ENCODE peak calls at places on chromosomes 3 and 15, in six cellular contexts. One of them, this sample, is unnamed.

GRCh38 chr3:176505878-176506621 is 691.2 kb downstream of the TBL1XR1 start:
- DNase-seq in left ventricle myocardium superior: no peak
- DNase-seq in NCI-H1105: no peak
- DNase-seq in stromal cell of bone marrow: no peak
- DNase-seq in T-helper 2 cell: no peak
- DNase-seq in HS-5: no peak
- DNase-seq in this sample: no peak

GRCh38 chr3:193780810-193781472 is 187.9 kb downstream of the OPA1 start:
- DNase-seq in HS-5: no peak
- DNase-seq in left ventricle myocardium superior: peak; percentile 82
- DNase-seq in stromal cell of bone marrow: peak; percentile 63
- DNase-seq in T-helper 2 cell: no peak
- DNase-seq in NCI-H1105: peak; percentile 61
- DNase-seq in this sample: peak; percentile 84

GRCh38 chr3:19934098-19934566 is at the start of gene EFHB:
- DNase-seq in stromal cell of bone marrow: no peak
- DNase-seq in left ventricle myocardium superior: peak; percentile 52
- DNase-seq in NCI-H1105: peak; percentile 28
- DNase-seq in HS-5: no peak
- DNase-seq in T-helper 2 cell: no peak
- DNase-seq in this sample: peak; percentile 31

GRCh38 chr3:47441796-47442551 is 33.8 kb downstream of the SCAP start:
- DNase-seq in NCI-H1105: no peak
- DNase-seq in T-helper 2 cell: no peak
- DNase-seq in HS-5: no peak
- DNase-seq in stromal cell of bone marrow: no peak
- DNase-seq in left ventricle myocardium superior: no peak
- DNase-seq in this sample: no peak

GRCh38 chr3:171879472-171879871 is 36.3 kb downstream of the TMEM212 start:
- DNase-seq in T-helper 2 cell: no peak
- DNase-seq in left ventricle myocardium superior: no peak
- DNase-seq in HS-5: no peak
- DNase-seq in NCI-H1105: no peak
- DNase-seq in stromal cell of bone marrow: no peak
- DNase-seq in this sample: no peak

GRCh38 chr3:67648229-67648628 is 6.2 kb downstream of the SUCLG2 start:
- DNase-seq in left ventricle myocardium superior: no peak
- DNase-seq in HS-5: peak; percentile 13
- DNase-seq in T-helper 2 cell: no peak
- DNase-seq in stromal cell of bone marrow: no peak
- DNase-seq in NCI-H1105: no peak
- DNase-seq in this sample: no peak

GRCh38 chr3:134600166-134600670 is 50.6 kb downstream of the KY start:
- DNase-seq in NCI-H1105: no peak
- DNase-seq in left ventricle myocardium superior: no peak
- DNase-seq in stromal cell of bone marrow: no peak
- DNase-seq in HS-5: no peak
- DNase-seq in T-helper 2 cell: no peak
- DNase-seq in this sample: peak; percentile 34

GRCh38 chr3:111229301-111229700 is 157.7 kb downstream of the NECTIN3 start:
- DNase-seq in T-helper 2 cell: no peak
- DNase-seq in HS-5: no peak
- DNase-seq in stromal cell of bone marrow: no peak
- DNase-seq in left ventricle myocardium superior: no peak
- DNase-seq in NCI-H1105: no peak
- DNase-seq in this sample: no peak

GRCh38 chr3:129795596-129795995 is 97.9 kb downstream of the TMCC1 start:
- DNase-seq in T-helper 2 cell: no peak
- DNase-seq in stromal cell of bone marrow: no peak
- DNase-seq in HS-5: peak; percentile 22
- DNase-seq in left ventricle myocardium superior: no peak
- DNase-seq in NCI-H1105: no peak
- DNase-seq in this sample: peak; percentile 79

GRCh38 chr15:41544650-41545015 is 576 bp upstream of the RPAP1 start:
- DNase-seq in HS-5: no peak
- DNase-seq in stromal cell of bone marrow: no peak
- DNase-seq in T-helper 2 cell: no peak
- DNase-seq in NCI-H1105: no peak
- DNase-seq in left ventricle myocardium superior: peak; percentile 54
- DNase-seq in this sample: no peak

GRCh38 chr3:100209948-100210776 is 50.6 kb upstream of the TBC1D23 start:
- DNase-seq in stromal cell of bone marrow: no peak
- DNase-seq in left ventricle myocardium superior: no peak
- DNase-seq in NCI-H1105: no peak
- DNase-seq in HS-5: no peak
- DNase-seq in T-helper 2 cell: no peak
- DNase-seq in this sample: peak; percentile 34

GRCh38 chr3:147089286-147089685 is 317.1 kb downstream of the ZIC4 start:
- DNase-seq in NCI-H1105: no peak
- DNase-seq in HS-5: no peak
- DNase-seq in T-helper 2 cell: no peak
- DNase-seq in left ventricle myocardium superior: no peak
- DNase-seq in stromal cell of bone marrow: no peak
- DNase-seq in this sample: no peak

GRCh38 chr3:18112976-18113766 is 312.0 kb downstream of the SATB1 start:
- DNase-seq in NCI-H1105: no peak
- DNase-seq in T-helper 2 cell: no peak
- DNase-seq in left ventricle myocardium superior: no peak
- DNase-seq in HS-5: no peak
- DNase-seq in stromal cell of bone marrow: no peak
- DNase-seq in this sample: no peak

GRCh38 chr3:174162550-174162949 is 696.6 kb upstream of the NAALADL2 start:
- DNase-seq in stromal cell of bone marrow: no peak
- DNase-seq in NCI-H1105: no peak
- DNase-seq in HS-5: peak; percentile 34
- DNase-seq in left ventricle myocardium superior: no peak
- DNase-seq in T-helper 2 cell: no peak
- DNase-seq in this sample: no peak

GRCh38 chr3:189270248-189270832 is 98.6 kb downstream of the TPRG1 start:
- DNase-seq in HS-5: peak; percentile 54
- DNase-seq in left ventricle myocardium superior: peak; percentile 39
- DNase-seq in NCI-H1105: peak; percentile 58
- DNase-seq in stromal cell of bone marrow: peak; percentile 81
- DNase-seq in T-helper 2 cell: no peak
- DNase-seq in this sample: peak; percentile 86

GRCh38 chr3:100402150-100402706 is 889 bp downstream of the LNP1 start:
- DNase-seq in NCI-H1105: peak; percentile 43
- DNase-seq in HS-5: no peak
- DNase-seq in T-helper 2 cell: no peak
- DNase-seq in stromal cell of bone marrow: no peak
- DNase-seq in left ventricle myocardium superior: no peak
- DNase-seq in this sample: peak; percentile 52

GRCh38 chr3:138051946-138052802 is 42.2 kb downstream of the CLDN18 start:
- DNase-seq in NCI-H1105: peak; percentile 52
- DNase-seq in stromal cell of bone marrow: peak; percentile 33
- DNase-seq in left ventricle myocardium superior: peak; percentile 64
- DNase-seq in T-helper 2 cell: no peak
- DNase-seq in HS-5: peak; percentile 19
- DNase-seq in this sample: peak; percentile 68

GRCh38 chr3:119849126-119849525 is 67.2 kb downstream of the NR1I2 start:
- DNase-seq in stromal cell of bone marrow: no peak
- DNase-seq in left ventricle myocardium superior: no peak
- DNase-seq in HS-5: no peak
- DNase-seq in NCI-H1105: no peak
- DNase-seq in T-helper 2 cell: no peak
- DNase-seq in this sample: no peak

GRCh38 chr3:54698059-54698458 is 229.8 kb downstream of the LRTM1 start:
- DNase-seq in HS-5: no peak
- DNase-seq in T-helper 2 cell: no peak
- DNase-seq in left ventricle myocardium superior: no peak
- DNase-seq in stromal cell of bone marrow: no peak
- DNase-seq in NCI-H1105: no peak
- DNase-seq in this sample: no peak

GRCh38 chr3:192812736-192813383 is 85.5 kb upstream of the FGF12 start:
- DNase-seq in HS-5: no peak
- DNase-seq in NCI-H1105: peak; percentile 58
- DNase-seq in T-helper 2 cell: no peak
- DNase-seq in stromal cell of bone marrow: peak; percentile 38
- DNase-seq in left ventricle myocardium superior: no peak
- DNase-seq in this sample: peak; percentile 78

GRCh38 chr3:134850761-134851160 is 55.7 kb downstream of the EPHB1 start:
- DNase-seq in HS-5: no peak
- DNase-seq in NCI-H1105: no peak
- DNase-seq in left ventricle myocardium superior: no peak
- DNase-seq in T-helper 2 cell: no peak
- DNase-seq in stromal cell of bone marrow: no peak
- DNase-seq in this sample: no peak

GRCh38 chr3:128323206-128324081 is 143.2 kb downstream of the DNAJB8 start:
- DNase-seq in NCI-H1105: peak; percentile 44
- DNase-seq in left ventricle myocardium superior: peak; percentile 62
- DNase-seq in T-helper 2 cell: no peak
- DNase-seq in stromal cell of bone marrow: no peak
- DNase-seq in HS-5: no peak
- DNase-seq in this sample: no peak

GRCh38 chr3:36937492-36937891 is 7.4 kb downstream of the TRANK1 start:
- DNase-seq in left ventricle myocardium superior: no peak
- DNase-seq in HS-5: no peak
- DNase-seq in NCI-H1105: no peak
- DNase-seq in stromal cell of bone marrow: no peak
- DNase-seq in T-helper 2 cell: no peak
- DNase-seq in this sample: peak; percentile 37

GRCh38 chr3:71930056-71930991 is 145.4 kb upstream of the PROK2 start:
- DNase-seq in left ventricle myocardium superior: peak; percentile 29
- DNase-seq in NCI-H1105: no peak
- DNase-seq in stromal cell of bone marrow: peak; percentile 25
- DNase-seq in T-helper 2 cell: no peak
- DNase-seq in HS-5: peak; percentile 15
- DNase-seq in this sample: peak; percentile 81

GRCh38 chr15:32898991-32899613 is 181.3 kb downstream of the GREM1 start:
- DNase-seq in stromal cell of bone marrow: no peak
- DNase-seq in left ventricle myocardium superior: no peak
- DNase-seq in NCI-H1105: no peak
- DNase-seq in T-helper 2 cell: no peak
- DNase-seq in HS-5: no peak
- DNase-seq in this sample: peak; percentile 11

GRCh38 chr15:78131295-78132021 is at the start of gene CIB2:
- DNase-seq in T-helper 2 cell: peak; percentile 53
- DNase-seq in stromal cell of bone marrow: no peak
- DNase-seq in NCI-H1105: peak; percentile 35
- DNase-seq in HS-5: no peak
- DNase-seq in left ventricle myocardium superior: peak; percentile 88
- DNase-seq in this sample: peak; percentile 42

GRCh38 chr15:65535192-65535591 is 4.9 kb downstream of the HACD3 start:
- DNase-seq in stromal cell of bone marrow: no peak
- DNase-seq in NCI-H1105: no peak
- DNase-seq in left ventricle myocardium superior: no peak
- DNase-seq in T-helper 2 cell: no peak
- DNase-seq in HS-5: no peak
- DNase-seq in this sample: no peak

GRCh38 chr15:25437751-25438600 is 848 bp downstream of the UBE3A start:
- DNase-seq in HS-5: no peak
- DNase-seq in T-helper 2 cell: peak; percentile 22
- DNase-seq in stromal cell of bone marrow: peak; percentile 29
- DNase-seq in NCI-H1105: peak; percentile 22
- DNase-seq in left ventricle myocardium superior: peak; percentile 79
- DNase-seq in this sample: peak; percentile 65

GRCh38 chr15:63045438-63046278 is 3.1 kb downstream of the TPM1 start:
- DNase-seq in HS-5: no peak
- DNase-seq in stromal cell of bone marrow: no peak
- DNase-seq in left ventricle myocardium superior: no peak
- DNase-seq in T-helper 2 cell: no peak
- DNase-seq in NCI-H1105: no peak
- DNase-seq in this sample: peak; percentile 46

GRCh38 chr3:71874618-71875017 is 89.7 kb upstream of the PROK2 start:
- DNase-seq in NCI-H1105: no peak
- DNase-seq in stromal cell of bone marrow: no peak
- DNase-seq in HS-5: no peak
- DNase-seq in T-helper 2 cell: no peak
- DNase-seq in left ventricle myocardium superior: no peak
- DNase-seq in this sample: no peak

GRCh38 chr3:165768680-165769079 is 68.5 kb downstream of the BCHE start:
- DNase-seq in left ventricle myocardium superior: no peak
- DNase-seq in T-helper 2 cell: no peak
- DNase-seq in HS-5: no peak
- DNase-seq in stromal cell of bone marrow: no peak
- DNase-seq in NCI-H1105: no peak
- DNase-seq in this sample: no peak

GRCh38 chr3:60788185-60788584 is 463.1 kb downstream of the FHIT start:
- DNase-seq in stromal cell of bone marrow: no peak
- DNase-seq in HS-5: no peak
- DNase-seq in NCI-H1105: no peak
- DNase-seq in left ventricle myocardium superior: no peak
- DNase-seq in T-helper 2 cell: no peak
- DNase-seq in this sample: no peak

GRCh38 chr15:87547470-87548181 is 708.9 kb downstream of the NTRK3 start:
- DNase-seq in left ventricle myocardium superior: no peak
- DNase-seq in NCI-H1105: no peak
- DNase-seq in stromal cell of bone marrow: peak; percentile 44
- DNase-seq in T-helper 2 cell: no peak
- DNase-seq in HS-5: no peak
- DNase-seq in this sample: peak; percentile 46